ENCODE peak calls at places on chromosomes 3 and 15, in six cellular contexts. One of them, this sample, is unnamed.

GRCh38 chr3:109336272-109336957 is 931 bp downstream of the DPPA4 start:
- DNase-seq in A549: no peak
- DNase-seq in endothelial cell of umbilical vein: no peak
- DNase-seq in K562: no peak
- DNase-seq in HCT116: no peak
- DNase-seq in GM12878: no peak
- DNase-seq in this sample: no peak

GRCh38 chr3:155131104-155131503 is 51.0 kb downstream of the MME start:
- DNase-seq in A549: no peak
- DNase-seq in endothelial cell of umbilical vein: peak
- DNase-seq in K562: peak
- DNase-seq in HCT116: no peak
- DNase-seq in GM12878: no peak
- DNase-seq in this sample: no peak

GRCh38 chr15:59104912-59105732 is at the start of gene CCNB2:
- DNase-seq in A549: peak
- DNase-seq in endothelial cell of umbilical vein: peak
- DNase-seq in K562: peak
- DNase-seq in HCT116: peak
- DNase-seq in GM12878: peak
- DNase-seq in this sample: peak

GRCh38 chr3:16140116-16140893 is 34.2 kb upstream of the GALNT15 start:
- DNase-seq in A549: no peak
- DNase-seq in endothelial cell of umbilical vein: peak
- DNase-seq in K562: no peak
- DNase-seq in HCT116: no peak
- DNase-seq in GM12878: no peak
- DNase-seq in this sample: no peak

GRCh38 chr3:64174328-64174727 is 50.9 kb downstream of the PRICKLE2 start:
- DNase-seq in A549: no peak
- DNase-seq in endothelial cell of umbilical vein: no peak
- DNase-seq in K562: no peak
- DNase-seq in HCT116: no peak
- DNase-seq in GM12878: no peak
- DNase-seq in this sample: no peak

GRCh38 chr3:119420196-119420595 is 43.2 kb downstream of the TMEM39A start:
- DNase-seq in A549: peak
- DNase-seq in endothelial cell of umbilical vein: peak
- DNase-seq in K562: no peak
- DNase-seq in HCT116: no peak
- DNase-seq in GM12878: no peak
- DNase-seq in this sample: no peak

GRCh38 chr3:98021821-98022220 is 13.3 kb downstream of the GABRR3 start:
- DNase-seq in A549: no peak
- DNase-seq in endothelial cell of umbilical vein: no peak
- DNase-seq in K562: no peak
- DNase-seq in HCT116: no peak
- DNase-seq in GM12878: no peak
- DNase-seq in this sample: no peak

GRCh38 chr15:80567721-80568157 is 127.4 kb upstream of the ABHD17C start:
- DNase-seq in A549: peak
- DNase-seq in endothelial cell of umbilical vein: peak
- DNase-seq in K562: peak
- DNase-seq in HCT116: peak
- DNase-seq in GM12878: no peak
- DNase-seq in this sample: peak

GRCh38 chr3:50164056-50164455 is 8.9 kb downstream of the SEMA3F start:
- DNase-seq in A549: peak
- DNase-seq in endothelial cell of umbilical vein: peak
- DNase-seq in K562: no peak
- DNase-seq in HCT116: no peak
- DNase-seq in GM12878: no peak
- DNase-seq in this sample: no peak

GRCh38 chr3:194270627-194271458 is 80.3 kb downstream of the CPN2 start:
- DNase-seq in A549: no peak
- DNase-seq in endothelial cell of umbilical vein: peak
- DNase-seq in K562: no peak
- DNase-seq in HCT116: peak
- DNase-seq in GM12878: no peak
- DNase-seq in this sample: peak

GRCh38 chr15:67303490-67304363 is 49.1 kb downstream of the IQCH start:
- DNase-seq in A549: peak
- DNase-seq in endothelial cell of umbilical vein: peak
- DNase-seq in K562: peak
- DNase-seq in HCT116: peak
- DNase-seq in GM12878: peak
- DNase-seq in this sample: peak

GRCh38 chr3:48847053-48847585 is 555 bp downstream of the PRKAR2A start:
- DNase-seq in A549: peak
- DNase-seq in endothelial cell of umbilical vein: peak
- DNase-seq in K562: peak
- DNase-seq in HCT116: peak
- DNase-seq in GM12878: no peak
- DNase-seq in this sample: peak

GRCh38 chr15:23422099-23422945 is 24.7 kb downstream of the GOLGA6L2 start:
- DNase-seq in A549: peak
- DNase-seq in endothelial cell of umbilical vein: no peak
- DNase-seq in K562: no peak
- DNase-seq in HCT116: no peak
- DNase-seq in GM12878: no peak
- DNase-seq in this sample: no peak

GRCh38 chr15:36498922-36499321 is 80.5 kb upstream of the CDIN1 start:
- DNase-seq in A549: no peak
- DNase-seq in endothelial cell of umbilical vein: no peak
- DNase-seq in K562: no peak
- DNase-seq in HCT116: no peak
- DNase-seq in GM12878: no peak
- DNase-seq in this sample: no peak

GRCh38 chr15:68113273-68113672 is 59.2 kb downstream of the PIAS1 start:
- DNase-seq in A549: no peak
- DNase-seq in endothelial cell of umbilical vein: peak
- DNase-seq in K562: no peak
- DNase-seq in HCT116: no peak
- DNase-seq in GM12878: no peak
- DNase-seq in this sample: peak

GRCh38 chr3:179526989-179527391 is 35.7 kb upstream of the ACTL6A start:
- DNase-seq in A549: peak
- DNase-seq in endothelial cell of umbilical vein: peak
- DNase-seq in K562: no peak
- DNase-seq in HCT116: no peak
- DNase-seq in GM12878: no peak
- DNase-seq in this sample: peak

GRCh38 chr3:12984023-12984823 is 89.0 kb downstream of the IQSEC1 start:
- DNase-seq in A549: peak
- DNase-seq in endothelial cell of umbilical vein: peak
- DNase-seq in K562: peak
- DNase-seq in HCT116: peak
- DNase-seq in GM12878: no peak
- DNase-seq in this sample: peak

GRCh38 chr15:49328941-49329340 is 94.1 kb upstream of the FGF7 start:
- DNase-seq in A549: no peak
- DNase-seq in endothelial cell of umbilical vein: no peak
- DNase-seq in K562: no peak
- DNase-seq in HCT116: no peak
- DNase-seq in GM12878: no peak
- DNase-seq in this sample: no peak

GRCh38 chr15:41658689-41659088 is 1.5 kb upstream of the MGA start:
- DNase-seq in A549: no peak
- DNase-seq in endothelial cell of umbilical vein: no peak
- DNase-seq in K562: no peak
- DNase-seq in HCT116: no peak
- DNase-seq in GM12878: no peak
- DNase-seq in this sample: no peak

GRCh38 chr3:25785826-25786225 is 2.6 kb upstream of the NGLY1 start:
- DNase-seq in A549: no peak
- DNase-seq in endothelial cell of umbilical vein: no peak
- DNase-seq in K562: no peak
- DNase-seq in HCT116: no peak
- DNase-seq in GM12878: no peak
- DNase-seq in this sample: no peak

GRCh38 chr3:54891540-54891897 is 36.3 kb downstream of the LRTM1 start:
- DNase-seq in A549: peak
- DNase-seq in endothelial cell of umbilical vein: no peak
- DNase-seq in K562: peak
- DNase-seq in HCT116: no peak
- DNase-seq in GM12878: no peak
- DNase-seq in this sample: peak

GRCh38 chr3:179181021-179181472 is 32.9 kb downstream of the PIK3CA start:
- DNase-seq in A549: no peak
- DNase-seq in endothelial cell of umbilical vein: peak
- DNase-seq in K562: no peak
- DNase-seq in HCT116: no peak
- DNase-seq in GM12878: no peak
- DNase-seq in this sample: no peak

GRCh38 chr3:159669753-159670152 is 318.9 kb upstream of the IL12A start:
- DNase-seq in A549: peak
- DNase-seq in endothelial cell of umbilical vein: no peak
- DNase-seq in K562: no peak
- DNase-seq in HCT116: no peak
- DNase-seq in GM12878: no peak
- DNase-seq in this sample: no peak

GRCh38 chr3:101970915-101971314 is 121.6 kb downstream of the NFKBIZ start:
- DNase-seq in A549: no peak
- DNase-seq in endothelial cell of umbilical vein: no peak
- DNase-seq in K562: no peak
- DNase-seq in HCT116: no peak
- DNase-seq in GM12878: no peak
- DNase-seq in this sample: no peak

GRCh38 chr15:99704444-99704838 is 28.8 kb downstream of the LYSMD4 start:
- DNase-seq in A549: peak
- DNase-seq in endothelial cell of umbilical vein: peak
- DNase-seq in K562: peak
- DNase-seq in HCT116: peak
- DNase-seq in GM12878: peak
- DNase-seq in this sample: peak

GRCh38 chr3:42843730-42844713 is 31.7 kb downstream of the CYP8B1 start:
- DNase-seq in A549: no peak
- DNase-seq in endothelial cell of umbilical vein: no peak
- DNase-seq in K562: no peak
- DNase-seq in HCT116: no peak
- DNase-seq in GM12878: no peak
- DNase-seq in this sample: no peak
- TF ChIP-seq POLR2A in A549: no peak
- TF ChIP-seq POLR2A in endothelial cell of umbilical vein: no peak
- TF ChIP-seq POLR2A in K562: no peak
- TF ChIP-seq POLR2A in HCT116: no peak
- TF ChIP-seq POLR2A in GM12878: no peak
- TF ChIP-seq POLR2A in this sample: no peak

GRCh38 chr3:129276385-129276784 is 2.3 kb upstream of the HMCES start:
- DNase-seq in A549: no peak
- DNase-seq in endothelial cell of umbilical vein: no peak
- DNase-seq in K562: no peak
- DNase-seq in HCT116: no peak
- DNase-seq in GM12878: peak
- DNase-seq in this sample: no peak
- H3K4me3 ChIP-seq in A549: no peak
- H3K4me3 ChIP-seq in endothelial cell of umbilical vein: no peak
- H3K4me3 ChIP-seq in K562: no peak
- H3K4me3 ChIP-seq in HCT116: no peak
- H3K4me3 ChIP-seq in GM12878: no peak
- H3K4me3 ChIP-seq in this sample: no peak

GRCh38 chr3:121488628-121489027 is 57.2 kb downstream of the POLQ start:
- DNase-seq in A549: no peak
- DNase-seq in endothelial cell of umbilical vein: no peak
- DNase-seq in K562: no peak
- DNase-seq in HCT116: no peak
- DNase-seq in GM12878: no peak
- DNase-seq in this sample: no peak

GRCh38 chr3:121491683-121492082 is 54.1 kb downstream of the POLQ start:
- DNase-seq in A549: no peak
- DNase-seq in endothelial cell of umbilical vein: no peak
- DNase-seq in K562: no peak
- DNase-seq in HCT116: no peak
- DNase-seq in GM12878: no peak
- DNase-seq in this sample: no peak

GRCh38 chr3:121493431-121493830 is 52.4 kb downstream of the POLQ start:
- DNase-seq in A549: no peak
- DNase-seq in endothelial cell of umbilical vein: no peak
- DNase-seq in K562: no peak
- DNase-seq in HCT116: no peak
- DNase-seq in GM12878: no peak
- DNase-seq in this sample: no peak

GRCh38 chr3:121490161-121490560 is 55.6 kb downstream of the POLQ start:
- DNase-seq in A549: no peak
- DNase-seq in endothelial cell of umbilical vein: no peak
- DNase-seq in K562: no peak
- DNase-seq in HCT116: no peak
- DNase-seq in GM12878: no peak
- DNase-seq in this sample: peak
- TF ChIP-seq MAX in A549: no peak
- TF ChIP-seq MAX in endothelial cell of umbilical vein: no peak
- TF ChIP-seq MAX in K562: no peak
- TF ChIP-seq MAX in HCT116: no peak
- TF ChIP-seq MAX in GM12878: no peak
- TF ChIP-seq MAX in this sample: no peak

GRCh38 chr3:132659370-132660055 is at the start of gene ACAD11:
- DNase-seq in A549: peak
- DNase-seq in endothelial cell of umbilical vein: peak
- DNase-seq in K562: peak
- DNase-seq in HCT116: peak
- DNase-seq in GM12878: peak
- DNase-seq in this sample: peak
- TF ChIP-seq POLR2A in A549: peak
- TF ChIP-seq POLR2A in endothelial cell of umbilical vein: no peak
- TF ChIP-seq POLR2A in K562: no peak
- TF ChIP-seq POLR2A in HCT116: peak
- TF ChIP-seq POLR2A in GM12878: no peak
- TF ChIP-seq POLR2A in this sample: no peak

DNA sequence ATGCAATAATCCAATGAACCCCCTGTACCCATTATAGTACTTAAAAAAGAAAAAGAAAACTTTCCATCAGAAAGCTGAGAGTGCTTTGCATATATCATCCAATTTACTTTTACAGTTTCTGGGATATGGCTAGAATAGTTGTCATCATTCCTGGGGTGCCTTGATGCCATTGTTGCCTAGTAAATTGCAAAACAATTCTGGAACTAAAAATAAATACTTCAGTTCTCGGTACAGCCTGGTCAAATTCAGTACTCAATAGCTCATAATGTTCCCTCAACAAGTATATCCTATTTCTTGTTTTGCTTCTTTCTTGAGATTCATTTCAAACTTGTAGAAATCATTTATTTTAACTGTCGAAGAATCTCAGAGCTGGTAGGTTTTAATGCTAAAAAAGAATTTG is 334.7 kb upstream of the MDFIC2 start:
- DNase-seq in A549: no peak
- DNase-seq in endothelial cell of umbilical vein: no peak
- DNase-seq in K562: no peak
- DNase-seq in HCT116: no peak
- DNase-seq in GM12878: no peak
- DNase-seq in this sample: no peak
- H3K4me3 ChIP-seq in A549: no peak
- H3K4me3 ChIP-seq in endothelial cell of umbilical vein: no peak
- H3K4me3 ChIP-seq in K562: no peak
- H3K4me3 ChIP-seq in HCT116: no peak
- H3K4me3 ChIP-seq in GM12878: no peak
- H3K4me3 ChIP-seq in this sample: no peak

DNA sequence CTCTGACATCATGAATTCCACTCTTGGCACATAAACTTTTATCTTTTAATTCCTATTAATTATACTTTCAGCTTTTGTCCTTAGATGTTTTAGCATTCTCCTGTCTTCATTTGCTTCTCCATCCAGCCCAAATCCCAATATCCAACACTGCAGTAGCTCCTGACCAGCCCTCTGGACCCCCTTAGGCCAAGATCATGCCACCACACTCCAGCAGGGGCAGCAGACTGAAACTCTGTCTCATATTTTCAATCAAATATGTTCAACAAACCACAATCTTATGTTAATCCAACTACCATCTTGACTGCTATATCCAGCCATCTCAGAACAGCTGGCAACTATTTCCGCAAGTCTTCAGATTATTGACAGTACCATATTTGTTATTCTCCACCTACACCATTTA is 315.8 kb upstream of the ROBO2 start:
- DNase-seq in A549: no peak
- DNase-seq in endothelial cell of umbilical vein: no peak
- DNase-seq in K562: no peak
- DNase-seq in HCT116: no peak
- DNase-seq in GM12878: no peak
- DNase-seq in this sample: no peak
- TF ChIP-seq MAX in A549: no peak
- TF ChIP-seq MAX in endothelial cell of umbilical vein: no peak
- TF ChIP-seq MAX in K562: no peak
- TF ChIP-seq MAX in HCT116: no peak
- TF ChIP-seq MAX in GM12878: no peak
- TF ChIP-seq MAX in this sample: no peak